ENCODE peak calls at places on chromosomes 4 and X, in four cellular contexts. J, C, F and B are unnamed samples.
A peak's percentile ranks its signal among the peaks of the same experiment; 100 is the strongest.

GRCh38 chrX:12657881-12658280 is 133.3 kb upstream of the PRPS2 start:
- DNase-seq in J (no peak), F (no peak), C (no peak), B (no peak)

GRCh38 chr4:35725131-35725530 is 519.2 kb downstream of the ARAP2 start:
- DNase-seq in C (no peak), J (no peak), F (no peak), B (no peak)

GRCh38 chr4:166839615-166840251 is 394.6 kb downstream of the SPOCK3 start:
- DNase-seq in F (no peak), J (no peak), C (no peak), B (no peak)

GRCh38 chr4:177718514-177718913 is 276.3 kb upstream of the AGA start:
- DNase-seq in C (no peak), F (no peak), J (no peak), B (no peak)

GRCh38 chr4:140719022-140719421 is 37.2 kb downstream of the TBC1D9 start:
- DNase-seq in C (peak; percentile 73), F (peak; percentile 68), J (no peak), B (no peak)

GRCh38 chrX:132022115-132022862 is 813 bp upstream of the STK26 start:
- DNase-seq in J (no peak), C (peak; percentile 10), F (peak; percentile 6), B (no peak)

GRCh38 chr4:79652232-79652631 is 244.2 kb upstream of the GK2 start:
- DNase-seq in J (no peak), C (peak; percentile 90), F (peak; percentile 88), B (no peak)

GRCh38 chrX:73337366-73337765 is 109.5 kb upstream of the CDX4 start:
- DNase-seq in C (no peak), J (no peak), F (no peak), B (no peak)

GRCh38 chr4:138976526-138976925 is 39.1 kb upstream of the NOCT start:
- DNase-seq in J (no peak), C (no peak), F (no peak), B (no peak)

GRCh38 chr4:39259571-39260330 is 77.4 kb downstream of the WDR19 start:
- DNase-seq in C (peak; percentile 60), J (no peak), F (peak; percentile 81), B (no peak)

GRCh38 chr4:159764343-159764952 is 661.6 kb downstream of the RAPGEF2 start:
- DNase-seq in C (peak; percentile 69), J (no peak), F (peak; percentile 83), B (no peak)

GRCh38 chr4:132557660-132558059 is 591.4 kb upstream of the PCDH10 start:
- DNase-seq in F (peak; percentile 18), J (no peak), C (no peak), B (no peak)

GRCh38 chrX:13369541-13370140 is 49.8 kb upstream of the ATXN3L start:
- DNase-seq in F (peak; percentile 62), C (no peak), J (no peak), B (no peak)

GRCh38 chr4:135994360-135994759 is 1537.9 kb downstream of the PCDH18 start:
- DNase-seq in F (no peak), J (no peak), C (no peak), B (no peak)

GRCh38 chr4:138400528-138400927 is 158.4 kb upstream of the SLC7A11 start:
- DNase-seq in F (peak; percentile 34), J (no peak), C (no peak), B (peak; percentile 13)

DNA sequence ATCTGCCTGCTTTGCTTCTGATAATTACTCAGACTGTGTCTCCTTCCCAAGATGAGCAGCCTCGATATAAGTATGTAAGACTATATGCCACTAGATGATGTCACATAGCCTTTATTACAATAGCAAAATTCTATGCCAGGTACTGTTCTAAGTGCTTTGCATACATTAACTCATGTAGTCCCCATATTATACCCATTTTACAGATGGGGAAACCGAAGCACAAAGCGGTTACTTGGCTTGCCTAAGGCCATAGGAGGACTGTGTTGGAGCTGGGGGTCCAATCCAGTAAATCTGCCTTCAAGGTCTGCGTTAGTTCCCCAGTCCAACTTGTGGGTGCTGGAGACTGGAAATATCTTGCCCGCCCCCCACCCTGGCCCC is 826 bp upstream of the SCML1 start:
- DNase-seq in C (no peak), J (no peak), F (no peak), B (no peak)
- H3K4me3 ChIP-seq in C (peak overlapping the region; percentile 21), J (peak overlapping the region; percentile 46), F (peak overlapping the region; percentile 57), B (peak overlapping the region; percentile 71)

GRCh38 chrX:53435997-53436396 is 1.8 kb upstream of the HSD17B10 start:
- DNase-seq in C (peak; percentile 77), J (peak; percentile 53), F (peak; percentile 80), B (peak; percentile 36)
- TF ChIP-seq CTCF in C (peak; percentile 79), J (peak; percentile 75), F (peak; percentile 84), B (peak; percentile 72)

GRCh38 chr4:75005727-75006126 is 72.8 kb downstream of the PARM1 start:
- DNase-seq in J (no peak), F (no peak), C (no peak), B (no peak)
- H3K4me3 ChIP-seq in J (no peak overlapping the region), F (no peak overlapping the region), C (no peak overlapping the region), B (no peak overlapping the region)

GRCh38 chr4:6697096-6697495 is 3.4 kb downstream of the S100P start:
- DNase-seq in C (no peak), F (no peak), J (no peak), B (no peak)

GRCh38 chr4:6693274-6694176 is at the start of gene S100P:
- DNase-seq in F (no peak), C (peak; percentile 33), J (no peak), B (no peak)

GRCh38 chr4:6696611-6697010 is 2.9 kb downstream of the S100P start:
- DNase-seq in C (no peak), F (no peak), J (no peak), B (no peak)

GRCh38 chr4:6694177-6694901 is 661 bp downstream of the S100P start:
- DNase-seq in F (no peak), J (no peak), C (no peak), B (no peak)

GRCh38 chr4:6695660-6696581 is 2.2 kb downstream of the S100P start:
- DNase-seq in C (no peak), J (no peak), F (no peak), B (no peak)
- TF ChIP-seq CTCF in C (no peak), J (no peak), F (no peak), B (no peak)

DNA sequence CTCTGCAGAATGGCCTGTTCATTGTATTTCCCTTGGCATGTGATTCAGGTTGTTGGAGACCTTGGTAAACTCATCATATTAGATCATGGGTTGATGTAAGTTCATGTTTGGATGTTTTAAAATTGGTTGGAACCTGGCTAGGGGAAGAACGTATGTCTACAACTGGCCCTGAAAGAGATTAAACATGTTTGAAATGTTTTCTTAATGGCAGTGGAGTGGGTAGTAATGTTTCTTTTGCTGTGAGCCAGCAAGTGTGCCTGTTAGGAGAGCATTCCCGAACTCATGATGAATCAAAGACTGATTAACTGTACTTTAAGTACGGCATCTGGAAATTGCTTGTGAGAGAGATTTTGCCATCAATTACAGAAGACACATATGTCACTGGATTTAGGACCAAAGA is 44.5 kb upstream of the SLC4A4 start:
- DNase-seq in C (no peak), J (no peak), F (no peak), B (no peak)
- H3K4me3 ChIP-seq in C (no peak overlapping the region), J (no peak overlapping the region), F (no peak overlapping the region), B (no peak overlapping the region)

DNA sequence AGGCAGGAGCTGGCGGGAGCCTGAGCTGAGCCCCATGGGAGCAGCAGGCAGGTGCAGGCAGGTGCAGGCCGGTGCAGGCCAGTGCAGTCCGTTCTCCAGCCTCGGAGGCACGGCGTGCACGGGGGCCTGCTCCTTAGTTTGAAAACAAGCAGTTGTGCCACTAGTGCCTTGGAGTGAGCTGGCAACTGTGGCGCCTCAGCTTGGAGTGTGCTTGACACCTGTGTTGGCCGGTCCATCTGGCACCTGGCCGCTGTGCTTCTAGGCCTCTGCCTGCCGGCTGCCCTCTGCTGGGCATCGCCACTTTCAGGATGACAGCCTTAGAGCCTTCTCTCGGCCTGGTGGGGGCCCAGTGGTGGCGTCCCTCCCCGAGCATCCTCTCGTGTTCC is 47.9 kb downstream of the RGS12 start:
- DNase-seq in C (no peak), F (no peak), J (peak; percentile 91), B (no peak)
- TF ChIP-seq CTCF in C (no peak), F (no peak), J (peak; percentile 28), B (peak; percentile 48)

GRCh38 chr4:93828332-93828829 is at the start of gene ATOH1:
- DNase-seq in F (peak; percentile 4), C (no peak), J (peak; percentile 44), B (no peak)
- H3K4me3 ChIP-seq in F (peak within 1 kb of the TSS; percentile 22), C (peak within 1 kb of the TSS; percentile 37), J (peak within 1 kb of the TSS; percentile 32), B (peak within 1 kb of the TSS; percentile 63)